ENCODE peak calls at places on chromosomes 1 and 21, in six cellular contexts. C, S, H, J, T and R are unnamed samples.

GRCh38 chr1:24275510-24275909 is 43.6 kb upstream of the GRHL3 start:
- DNase-seq in C (no peak), S (peak), H (no peak), J (no peak), T (no peak), R (no peak)

GRCh38 chr1:228089520-228090380 is 7.2 kb downstream of the ARF1 start:
- DNase-seq in C (no peak), S (no peak), H (no peak), J (no peak), T (no peak), R (no peak)

GRCh38 chr1:3644273-3644672 is 5.6 kb downstream of the WRAP73 start:
- DNase-seq in C (no peak), S (no peak), H (no peak), J (no peak), T (no peak), R (no peak)

GRCh38 chr1:214281902-214282695 is 1.1 kb downstream of the SMYD2 start:
- DNase-seq in C (no peak), S (peak), H (no peak), J (no peak), T (no peak), R (peak)

GRCh38 chr1:247332901-247333361 is 1.3 kb upstream of the ZNF496 start:
- DNase-seq in C (no peak), S (peak), H (peak), J (no peak), T (no peak), R (no peak)

GRCh38 chr1:44801491-44802305 is 1.5 kb downstream of the PLK3 start:
- DNase-seq in C (peak), S (no peak), H (no peak), J (no peak), T (no peak), R (peak)

GRCh38 chr1:83735525-83735924 is 263.4 kb downstream of the TTLL7 start:
- DNase-seq in C (no peak), S (no peak), H (no peak), J (no peak), T (no peak), R (no peak)

GRCh38 chr1:187045371-187045770 is 216.6 kb downstream of the PLA2G4A start:
- DNase-seq in C (no peak), S (no peak), H (no peak), J (no peak), T (no peak), R (no peak)

GRCh38 chr1:27821761-27822315 is 8.7 kb upstream of the PPP1R8 start:
- DNase-seq in C (no peak), S (peak), H (no peak), J (no peak), T (no peak), R (no peak)

GRCh38 chr1:210516675-210517459 is 188.2 kb downstream of the HHAT start:
- DNase-seq in C (no peak), S (no peak), H (no peak), J (no peak), T (no peak), R (peak)

GRCh38 chr1:48543854-48544253 is 71.8 kb upstream of the SPATA6 start:
- DNase-seq in C (no peak), S (no peak), H (no peak), J (no peak), T (no peak), R (no peak)

GRCh38 chr1:35269190-35269988 is 880 bp downstream of the ZMYM4 start:
- DNase-seq in C (no peak), S (no peak), H (peak), J (peak), T (peak), R (peak)

DNA sequence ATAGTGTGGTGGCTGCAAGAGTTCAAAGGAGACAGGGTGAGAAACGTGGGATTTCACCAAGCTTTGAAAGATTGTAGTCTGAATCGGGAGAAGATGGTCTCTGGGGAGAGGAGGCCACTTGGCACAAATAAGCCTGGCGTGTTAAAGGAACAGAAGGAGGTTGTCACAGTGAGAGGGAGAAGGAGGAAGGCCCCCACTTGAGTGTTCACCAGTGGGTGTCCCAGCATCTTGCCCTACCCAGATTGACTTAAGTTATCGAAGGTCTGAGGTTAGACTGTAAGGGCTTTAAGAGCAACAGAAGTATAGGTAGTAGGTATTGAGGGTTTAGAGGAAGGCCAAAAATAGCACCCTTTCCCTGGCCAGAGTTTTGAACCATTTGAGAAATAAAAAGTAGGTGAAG is 48.0 kb downstream of the BACH1 start:
- DNase-seq in C (no peak), S (no peak), H (no peak), J (no peak), T (no peak), R (no peak)
- H2AK5ac ChIP-seq in C (no peak), S (peak), H (no peak), J (no peak), T (no peak), R (no peak)

GRCh38 chr1:200364831-200365230 is 45.0 kb downstream of the ZNF281 start:
- DNase-seq in C (peak), S (peak), H (peak), J (no peak), T (peak), R (no peak)

GRCh38 chr1:200362421-200362820 is 47.4 kb downstream of the ZNF281 start:
- DNase-seq in C (no peak), S (no peak), H (peak), J (peak), T (no peak), R (no peak)

GRCh38 chr1:200364121-200364759 is 45.6 kb downstream of the ZNF281 start:
- DNase-seq in C (peak), S (peak), H (peak), J (no peak), T (no peak), R (no peak)

GRCh38 chr1:200365897-200366426 is 43.9 kb downstream of the ZNF281 start:
- DNase-seq in C (no peak), S (no peak), H (no peak), J (no peak), T (no peak), R (no peak)

GRCh38 chr1:200363200-200363933 is 46.5 kb downstream of the ZNF281 start:
- DNase-seq in C (no peak), S (no peak), H (no peak), J (no peak), T (no peak), R (no peak)
- H2AK5ac ChIP-seq in C (peak), S (peak), H (no peak), J (no peak), T (no peak), R (no peak)

GRCh38 chr1:15684468-15685283 is 556 bp downstream of the PLEKHM2 start:
- DNase-seq in C (peak), S (no peak), H (peak), J (peak), T (peak), R (no peak)

GRCh38 chr1:15681346-15682290 is 2.5 kb upstream of the PLEKHM2 start:
- DNase-seq in C (no peak), S (no peak), H (no peak), J (no peak), T (no peak), R (peak)

GRCh38 chr1:15684042-15684461 is at the start of gene PLEKHM2:
- DNase-seq in C (no peak), S (peak), H (no peak), J (peak), T (no peak), R (peak)

GRCh38 chr1:15683411-15684039 is 595 bp upstream of the PLEKHM2 start:
- DNase-seq in C (no peak), S (no peak), H (no peak), J (no peak), T (no peak), R (no peak)

GRCh38 chr1:15682886-15683410 is 1.2 kb upstream of the PLEKHM2 start:
- DNase-seq in C (no peak), S (no peak), H (no peak), J (no peak), T (no peak), R (no peak)
- H2AK5ac ChIP-seq in C (peak), S (peak), H (no peak), J (no peak), T (no peak), R (peak)

GRCh38 chr1:174748603-174749002 is 251.1 kb upstream of the CACYBP start:
- DNase-seq in C (no peak), S (no peak), H (no peak), J (no peak), T (no peak), R (no peak)
- H2AK5ac ChIP-seq in C (no peak), S (no peak), H (no peak), J (no peak), T (no peak), R (no peak)

GRCh38 chr21:45456836-45457160 is 51.8 kb downstream of the COL18A1 start:
- DNase-seq in C (no peak), S (no peak), H (no peak), J (no peak), T (no peak), R (no peak)
- H2AK5ac ChIP-seq in C (no peak), S (peak), H (no peak), J (peak), T (no peak), R (no peak)

GRCh38 chr1:6776389-6776788 is 8.9 kb upstream of the CAMTA1 start:
- DNase-seq in C (no peak), S (no peak), H (no peak), J (no peak), T (no peak), R (no peak)

GRCh38 chr1:6782151-6782550 is 3.1 kb upstream of the CAMTA1 start:
- DNase-seq in C (no peak), S (no peak), H (no peak), J (no peak), T (no peak), R (no peak)

GRCh38 chr1:6776895-6777294 is 8.4 kb upstream of the CAMTA1 start:
- DNase-seq in C (no peak), S (no peak), H (no peak), J (no peak), T (no peak), R (peak)

GRCh38 chr1:6777813-6778212 is 7.4 kb upstream of the CAMTA1 start:
- DNase-seq in C (no peak), S (no peak), H (no peak), J (no peak), T (no peak), R (no peak)

DNA sequence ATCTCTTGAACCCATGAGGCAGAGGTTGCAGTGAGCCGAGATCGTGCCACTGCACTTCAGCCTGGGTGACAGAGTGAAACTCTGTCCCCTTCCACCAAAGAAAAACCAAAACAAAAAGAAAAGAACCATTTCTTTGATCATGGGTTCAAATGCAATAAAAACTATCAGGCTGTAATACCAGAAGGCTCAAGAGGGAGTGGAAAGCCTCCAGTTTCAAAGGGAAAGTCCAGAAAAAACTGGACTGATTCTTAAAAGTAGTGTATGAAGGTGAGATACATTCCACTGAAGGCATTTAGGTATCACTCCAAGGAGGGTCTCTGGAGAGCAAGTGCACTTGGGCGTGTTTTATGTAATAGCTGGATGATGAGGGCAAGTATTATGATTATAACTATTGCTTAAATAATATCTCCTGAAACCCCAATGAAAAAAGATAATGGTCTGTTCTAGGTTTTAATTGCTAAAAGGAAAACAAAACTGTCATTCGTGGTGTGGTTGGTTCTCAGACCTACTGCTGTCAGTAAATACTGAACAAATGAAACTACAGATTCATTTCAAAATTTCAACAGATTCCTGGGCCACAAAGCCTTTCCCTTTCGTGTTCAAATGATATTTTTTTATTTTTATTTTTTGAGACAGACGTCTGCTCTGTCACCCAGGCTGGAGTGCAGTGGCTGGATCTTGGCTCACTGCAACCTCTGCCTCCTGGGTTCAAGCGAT is 6.0 kb upstream of the CAMTA1 start:
- DNase-seq in C (no peak), S (no peak), H (no peak), J (no peak), T (no peak), R (no peak)
- H2AK5ac ChIP-seq in C (no peak), S (no peak), H (no peak), J (no peak), T (no peak), R (no peak)

DNA sequence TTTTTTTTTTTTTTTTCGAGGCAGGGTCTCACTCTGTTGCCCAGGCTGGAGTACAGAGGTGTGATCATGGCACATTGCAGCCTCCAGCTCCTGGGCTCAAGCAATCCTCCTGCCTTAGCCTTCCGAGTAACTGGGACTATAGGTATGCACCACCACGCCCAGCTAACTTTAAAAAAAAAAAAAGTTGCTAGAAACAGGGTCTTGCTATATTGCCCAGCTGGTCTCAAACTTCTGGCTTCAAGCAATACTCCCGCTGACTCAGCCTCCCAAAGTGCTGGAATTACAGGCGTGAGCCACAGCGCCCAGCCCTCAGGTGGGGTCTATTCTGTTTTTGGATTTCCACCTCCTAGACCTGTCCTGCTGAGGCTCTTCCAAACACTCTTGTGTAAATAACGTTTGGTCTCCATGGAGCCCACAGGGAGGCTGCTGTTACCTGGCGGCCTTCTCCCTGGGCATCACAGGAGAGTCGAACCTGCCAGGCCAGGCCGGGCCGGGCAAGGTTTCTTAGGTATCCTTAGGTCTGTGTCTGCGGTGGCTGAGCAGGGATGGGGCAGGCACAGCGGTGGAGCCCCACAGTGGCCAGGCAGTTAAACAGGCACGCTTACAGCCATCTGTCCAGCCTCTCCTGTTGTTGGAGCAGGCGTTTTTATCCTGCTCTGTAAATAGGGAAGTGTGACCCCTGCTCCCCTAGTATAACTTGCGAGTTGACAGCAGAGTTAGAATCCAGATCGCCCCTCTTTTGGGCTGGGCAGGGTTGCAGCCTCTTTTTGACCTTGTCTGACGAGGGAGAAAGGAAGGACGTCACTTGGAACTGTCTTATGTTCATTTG is 18.8 kb downstream of the PLEKHM2 start:
- DNase-seq in C (peak), S (peak), H (peak), J (no peak), T (peak), R (peak)
- H2AK5ac ChIP-seq in C (no peak), S (no peak), H (no peak), J (peak), T (no peak), R (no peak)

GRCh38 chr1:178538192-178538916 is 25.4 kb downstream of the TEX35 start:
- DNase-seq in C (no peak), S (peak), H (no peak), J (no peak), T (no peak), R (peak)
- H2AK5ac ChIP-seq in C (no peak), S (peak), H (no peak), J (no peak), T (no peak), R (no peak)